ENCODE peak calls at places on chromosomes 16 and 17, in seven cellular contexts. One of them, this sample, is unnamed.

GRCh38 chr16:50160495-50161164 is 7.5 kb downstream of the TENT4B start:
- DNase-seq in K562: peak
- DNase-seq in HepG2: no peak
- DNase-seq in HCT116: no peak
- DNase-seq in SK-N-SH: no peak
- DNase-seq in H1: no peak
- DNase-seq in GM12878: no peak
- DNase-seq in this sample: no peak

GRCh38 chr16:21283521-21284289 is 5.6 kb upstream of the CRYM start:
- DNase-seq in GM12878: no peak
- DNase-seq in K562: peak
- DNase-seq in SK-N-SH: peak
- DNase-seq in H1: peak
- DNase-seq in HepG2: peak
- DNase-seq in HCT116: no peak
- DNase-seq in this sample: no peak

GRCh38 chr17:73402466-73402865 is 90.7 kb upstream of the CDC42EP4 start:
- DNase-seq in HCT116: no peak
- DNase-seq in HepG2: no peak
- DNase-seq in SK-N-SH: no peak
- DNase-seq in H1: no peak
- DNase-seq in K562: no peak
- DNase-seq in GM12878: no peak
- DNase-seq in this sample: no peak

GRCh38 chr17:69969897-69970296 is 105.1 kb upstream of the KCNJ16 start:
- DNase-seq in HepG2: no peak
- DNase-seq in HCT116: no peak
- DNase-seq in SK-N-SH: no peak
- DNase-seq in K562: peak
- DNase-seq in GM12878: no peak
- DNase-seq in H1: no peak
- DNase-seq in this sample: no peak

GRCh38 chr17:74042744-74043486 is 160.6 kb upstream of the RPL38 start:
- DNase-seq in HepG2: peak
- DNase-seq in H1: no peak
- DNase-seq in GM12878: no peak
- DNase-seq in SK-N-SH: no peak
- DNase-seq in HCT116: peak
- DNase-seq in K562: peak
- DNase-seq in this sample: peak

GRCh38 chr17:77445030-77445907 is 304.5 kb downstream of the SEC14L1 start:
- DNase-seq in HCT116: no peak
- DNase-seq in H1: no peak
- DNase-seq in HepG2: no peak
- DNase-seq in SK-N-SH: no peak
- DNase-seq in GM12878: peak
- DNase-seq in K562: no peak
- DNase-seq in this sample: no peak

GRCh38 chr17:416293-417206 is 63.9 kb upstream of the RPH3AL start:
- DNase-seq in SK-N-SH: no peak
- DNase-seq in GM12878: peak
- DNase-seq in HepG2: no peak
- DNase-seq in H1: no peak
- DNase-seq in HCT116: no peak
- DNase-seq in K562: no peak
- DNase-seq in this sample: no peak

GRCh38 chr17:50095626-50096037 is 481 bp downstream of the PDK2 start:
- DNase-seq in H1: no peak
- DNase-seq in HepG2: no peak
- DNase-seq in HCT116: no peak
- DNase-seq in GM12878: no peak
- DNase-seq in K562: no peak
- DNase-seq in SK-N-SH: peak
- DNase-seq in this sample: no peak

GRCh38 chr16:69564845-69565610 is 738 bp upstream of the NFAT5 start:
- DNase-seq in GM12878: no peak
- DNase-seq in K562: peak
- DNase-seq in SK-N-SH: no peak
- DNase-seq in H1: no peak
- DNase-seq in HepG2: no peak
- DNase-seq in HCT116: no peak
- DNase-seq in this sample: peak

GRCh38 chr16:69566437-69567030 is 768 bp downstream of the NFAT5 start:
- DNase-seq in K562: peak
- DNase-seq in HepG2: peak
- DNase-seq in SK-N-SH: peak
- DNase-seq in HCT116: no peak
- DNase-seq in H1: no peak
- DNase-seq in GM12878: no peak
- DNase-seq in this sample: peak

GRCh38 chr16:69563605-69564580 is 1.9 kb upstream of the NFAT5 start:
- DNase-seq in K562: peak
- DNase-seq in HepG2: peak
- DNase-seq in HCT116: no peak
- DNase-seq in H1: no peak
- DNase-seq in GM12878: peak
- DNase-seq in SK-N-SH: no peak
- DNase-seq in this sample: no peak

GRCh38 chr16:69565611-69566436 is at the start of gene NFAT5:
- DNase-seq in SK-N-SH: peak
- DNase-seq in GM12878: no peak
- DNase-seq in HCT116: peak
- DNase-seq in H1: peak
- DNase-seq in K562: peak
- DNase-seq in HepG2: peak
- DNase-seq in this sample: peak

GRCh38 chr16:69567031-69567680 is 1.4 kb downstream of the NFAT5 start:
- DNase-seq in GM12878: no peak
- DNase-seq in HCT116: no peak
- DNase-seq in HepG2: peak
- DNase-seq in H1: no peak
- DNase-seq in SK-N-SH: peak
- DNase-seq in K562: peak
- DNase-seq in this sample: peak
- TF ChIP-seq JUND in GM12878: no peak
- TF ChIP-seq JUND in HCT116: peak
- TF ChIP-seq JUND in HepG2: no peak
- TF ChIP-seq JUND in H1: no peak
- TF ChIP-seq JUND in SK-N-SH: no peak
- TF ChIP-seq JUND in K562: no peak
- TF ChIP-seq JUND in this sample: no peak

GRCh38 chr16:27974896-27975540 is 88.5 kb downstream of the GSG1L start:
- DNase-seq in GM12878: no peak
- DNase-seq in HCT116: no peak
- DNase-seq in H1: no peak
- DNase-seq in K562: no peak
- DNase-seq in SK-N-SH: no peak
- DNase-seq in HepG2: no peak
- DNase-seq in this sample: no peak

GRCh38 chr16:27969574-27969973 is 93.9 kb downstream of the GSG1L start:
- DNase-seq in K562: no peak
- DNase-seq in HepG2: no peak
- DNase-seq in SK-N-SH: no peak
- DNase-seq in H1: no peak
- DNase-seq in GM12878: no peak
- DNase-seq in HCT116: no peak
- DNase-seq in this sample: no peak

GRCh38 chr16:27973678-27974077 is 89.8 kb downstream of the GSG1L start:
- DNase-seq in K562: no peak
- DNase-seq in SK-N-SH: peak
- DNase-seq in GM12878: no peak
- DNase-seq in H1: no peak
- DNase-seq in HepG2: no peak
- DNase-seq in HCT116: no peak
- DNase-seq in this sample: no peak

GRCh38 chr16:27976990-27977389 is 86.5 kb downstream of the GSG1L start:
- DNase-seq in GM12878: no peak
- DNase-seq in K562: no peak
- DNase-seq in HCT116: no peak
- DNase-seq in SK-N-SH: no peak
- DNase-seq in H1: no peak
- DNase-seq in HepG2: no peak
- DNase-seq in this sample: no peak

DNA sequence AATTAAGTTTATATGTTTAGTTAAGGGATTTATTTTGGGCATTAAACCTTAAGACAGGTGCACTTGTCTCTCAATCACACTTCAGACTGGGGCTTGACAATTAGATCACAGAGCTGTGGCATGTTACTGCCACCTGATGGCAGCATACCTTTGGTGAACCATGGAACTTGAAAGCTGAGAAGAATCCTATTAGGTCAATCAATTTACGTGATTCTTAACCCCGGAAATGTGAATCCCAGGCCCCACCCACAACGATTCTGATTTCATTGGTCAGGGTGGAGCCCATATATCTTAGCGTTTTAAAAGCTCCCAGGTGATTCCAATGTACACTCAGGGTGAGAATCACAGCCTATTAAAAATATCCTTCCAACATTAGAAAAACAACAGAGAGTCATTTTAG is 91.0 kb downstream of the GSG1L start:
- DNase-seq in HCT116: peak
- DNase-seq in GM12878: peak
- DNase-seq in HepG2: peak
- DNase-seq in SK-N-SH: peak
- DNase-seq in H1: no peak
- DNase-seq in K562: peak
- DNase-seq in this sample: peak
- TF ChIP-seq JUND in HCT116: no peak
- TF ChIP-seq JUND in GM12878: no peak
- TF ChIP-seq JUND in HepG2: no peak
- TF ChIP-seq JUND in SK-N-SH: no peak
- TF ChIP-seq JUND in H1: no peak
- TF ChIP-seq JUND in K562: no peak
- TF ChIP-seq JUND in this sample: no peak

GRCh38 chr17:57406981-57407286 is 150.6 kb downstream of the MSI2 start:
- DNase-seq in K562: no peak
- DNase-seq in HepG2: no peak
- DNase-seq in GM12878: no peak
- DNase-seq in SK-N-SH: no peak
- DNase-seq in H1: no peak
- DNase-seq in HCT116: no peak
- DNase-seq in this sample: no peak

GRCh38 chr17:57407287-57408063 is 151.2 kb downstream of the MSI2 start:
- DNase-seq in HCT116: no peak
- DNase-seq in SK-N-SH: no peak
- DNase-seq in GM12878: no peak
- DNase-seq in HepG2: peak
- DNase-seq in K562: no peak
- DNase-seq in H1: no peak
- DNase-seq in this sample: peak

GRCh38 chr17:57410169-57410568 is 153.8 kb downstream of the MSI2 start:
- DNase-seq in HCT116: no peak
- DNase-seq in H1: no peak
- DNase-seq in GM12878: no peak
- DNase-seq in HepG2: no peak
- DNase-seq in K562: no peak
- DNase-seq in SK-N-SH: no peak
- DNase-seq in this sample: no peak

GRCh38 chr17:57406131-57406980 is 150.0 kb downstream of the MSI2 start:
- DNase-seq in SK-N-SH: no peak
- DNase-seq in K562: peak
- DNase-seq in H1: no peak
- DNase-seq in GM12878: no peak
- DNase-seq in HepG2: peak
- DNase-seq in HCT116: no peak
- DNase-seq in this sample: no peak

DNA sequence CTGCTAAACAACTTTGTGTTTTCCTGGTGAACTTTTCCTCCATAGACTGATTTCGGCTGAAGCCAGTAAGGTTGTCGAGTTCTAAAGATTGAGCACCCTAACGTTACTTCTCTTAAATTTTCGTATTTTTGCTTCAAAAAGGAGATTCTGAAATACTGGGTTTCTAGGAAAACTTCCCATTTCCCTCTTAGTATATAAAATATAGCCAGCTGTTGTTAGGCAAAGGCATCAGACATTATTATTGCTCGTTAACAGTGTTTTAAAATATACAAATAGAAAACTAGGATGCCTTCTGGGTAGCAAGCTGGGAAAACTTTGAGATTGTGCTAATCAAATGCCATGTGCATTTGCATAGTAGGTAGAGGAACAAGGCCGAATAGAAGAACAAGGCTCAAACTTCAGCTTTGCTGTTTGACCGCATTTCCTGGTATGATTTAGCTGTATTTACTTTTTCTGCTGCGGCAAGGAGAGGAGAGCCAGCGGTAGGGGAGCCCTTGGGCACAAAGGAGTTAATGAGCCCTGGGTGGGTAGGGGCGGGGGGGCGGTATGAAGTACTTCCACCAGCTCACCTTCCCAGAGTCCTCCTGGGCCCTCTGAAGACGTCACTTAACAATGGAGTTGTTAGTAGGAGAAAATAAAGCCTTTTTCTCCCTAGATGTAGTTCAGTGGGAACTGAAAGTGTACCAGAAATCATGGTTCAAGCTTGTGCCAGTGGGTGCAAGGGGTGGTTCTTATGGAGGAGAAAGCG is 151.9 kb downstream of the MSI2 start:
- DNase-seq in HepG2: peak
- DNase-seq in SK-N-SH: no peak
- DNase-seq in H1: no peak
- DNase-seq in GM12878: peak
- DNase-seq in K562: no peak
- DNase-seq in HCT116: no peak
- DNase-seq in this sample: peak
- TF ChIP-seq JUND in HepG2: no peak
- TF ChIP-seq JUND in SK-N-SH: no peak
- TF ChIP-seq JUND in H1: no peak
- TF ChIP-seq JUND in GM12878: no peak
- TF ChIP-seq JUND in K562: no peak
- TF ChIP-seq JUND in HCT116: no peak
- TF ChIP-seq JUND in this sample: no peak

GRCh38 chr17:30556374-30557332 is 79.4 kb downstream of the GOSR1 start:
- DNase-seq in H1: no peak
- DNase-seq in K562: no peak
- DNase-seq in SK-N-SH: no peak
- DNase-seq in HCT116: no peak
- DNase-seq in GM12878: no peak
- DNase-seq in HepG2: no peak
- DNase-seq in this sample: no peak

GRCh38 chr17:30552994-30553565 is 75.9 kb downstream of the GOSR1 start:
- DNase-seq in SK-N-SH: no peak
- DNase-seq in GM12878: no peak
- DNase-seq in HepG2: no peak
- DNase-seq in H1: no peak
- DNase-seq in K562: no peak
- DNase-seq in HCT116: no peak
- DNase-seq in this sample: no peak

GRCh38 chr17:30555942-30556341 is 78.7 kb downstream of the GOSR1 start:
- DNase-seq in SK-N-SH: no peak
- DNase-seq in K562: no peak
- DNase-seq in GM12878: no peak
- DNase-seq in HCT116: no peak
- DNase-seq in H1: no peak
- DNase-seq in HepG2: no peak
- DNase-seq in this sample: no peak

GRCh38 chr17:30551666-30552339 is 74.6 kb downstream of the GOSR1 start:
- DNase-seq in H1: no peak
- DNase-seq in HepG2: no peak
- DNase-seq in SK-N-SH: no peak
- DNase-seq in HCT116: no peak
- DNase-seq in K562: no peak
- DNase-seq in GM12878: no peak
- DNase-seq in this sample: no peak

GRCh38 chr17:30554839-30555751 is 77.9 kb downstream of the GOSR1 start:
- DNase-seq in HCT116: peak
- DNase-seq in SK-N-SH: no peak
- DNase-seq in HepG2: peak
- DNase-seq in K562: peak
- DNase-seq in H1: peak
- DNase-seq in GM12878: no peak
- DNase-seq in this sample: no peak
- TF ChIP-seq JUND in HCT116: no peak
- TF ChIP-seq JUND in SK-N-SH: no peak
- TF ChIP-seq JUND in HepG2: no peak
- TF ChIP-seq JUND in K562: no peak
- TF ChIP-seq JUND in H1: no peak
- TF ChIP-seq JUND in GM12878: no peak
- TF ChIP-seq JUND in this sample: no peak

This sample was measured in T47D.